ENCODE peak calls at places on chromosome 16, in four cellular contexts. N, G, C and F are unnamed samples.

GRCh38 chr16:13013043-13013442 is 111.6 kb downstream of the SHISA9 start:
- DNase-seq in N (no peak), C (no peak), G (no peak), F (no peak)

GRCh38 chr16:55494994-55495421 is 13.9 kb upstream of the LPCAT2 start:
- DNase-seq in C (peak; percentile 49), G (no peak), N (no peak), F (no peak)

GRCh38 chr16:89602273-89602951 is 11.0 kb upstream of the DPEP1 start:
- DNase-seq in C (no peak), N (peak; percentile 51), G (peak; percentile 39), F (peak; percentile 37)

GRCh38 chr16:83898463-83899271 is at the start of gene MLYCD:
- DNase-seq in N (peak; percentile 83), C (peak; percentile 76), G (peak; percentile 99), F (peak; percentile 91)

GRCh38 chr16:66434619-66435430 is 7.7 kb downstream of the BEAN1 start:
- DNase-seq in N (peak; percentile 32), C (peak; percentile 92), G (no peak), F (no peak)

GRCh38 chr16:69486724-69487123 is 62.3 kb downstream of the CYB5B start:
- DNase-seq in N (no peak), G (no peak), C (no peak), F (no peak)

GRCh38 chr16:59973966-59974365 is 1239.8 kb upstream of the GOT2 start:
- DNase-seq in G (no peak), N (no peak), C (no peak), F (no peak)

GRCh38 chr16:64534180-64534780 is 587.6 kb downstream of the CDH11 start:
- DNase-seq in N (no peak), G (no peak), C (no peak), F (no peak)

GRCh38 chr16:11148045-11148444 is 108.0 kb downstream of the SOCS1 start:
- DNase-seq in G (no peak), N (no peak), C (no peak), F (no peak)

GRCh38 chr16:11687606-11688519 is 19.6 kb downstream of the SNN start:
- DNase-seq in N (no peak), C (no peak), G (no peak), F (no peak)

GRCh38 chr16:85757341-85757822 is 6.5 kb upstream of the C16orf74 start:
- DNase-seq in N (no peak), C (no peak), G (no peak), F (no peak)

DNA sequence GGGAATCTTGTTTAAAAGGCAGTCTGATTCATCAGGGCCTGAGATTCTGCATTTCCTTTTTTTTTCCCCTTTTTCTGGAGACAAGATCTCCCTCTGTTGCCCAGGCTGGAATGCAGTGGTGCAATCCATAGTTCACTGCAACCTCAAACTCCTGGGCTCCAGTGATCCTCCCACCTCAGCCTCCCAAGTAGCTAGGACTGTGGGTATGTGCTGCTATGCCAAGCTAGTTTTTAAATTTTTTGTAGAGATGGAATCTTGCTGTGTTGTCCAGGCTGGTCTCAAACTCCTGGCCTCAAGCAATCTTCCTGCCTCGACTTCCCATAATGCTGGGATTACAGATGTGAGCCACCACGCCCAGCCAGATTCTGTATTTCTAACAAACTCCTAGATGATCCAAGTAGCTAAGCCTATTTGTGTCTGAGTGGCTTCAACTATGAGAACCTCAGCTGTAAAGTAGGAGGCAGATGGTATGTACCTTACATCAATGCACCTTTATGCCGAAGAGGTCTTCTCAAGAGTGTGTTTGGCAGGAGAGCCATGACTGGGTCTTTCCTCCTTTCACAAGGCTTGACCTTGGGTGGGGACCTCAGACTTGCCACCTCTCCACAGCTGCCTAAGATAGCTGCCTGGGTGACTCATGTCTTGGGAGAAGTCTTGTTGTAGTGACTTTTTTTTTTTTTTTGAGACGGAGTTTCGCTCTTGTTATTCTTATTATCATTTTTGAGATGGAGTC is 10.9 kb downstream of the LDAF1 start:
- DNase-seq in N (no peak), C (no peak), G (peak; percentile 24), F (no peak)
- TF ChIP-seq ELF4 in N (no peak), C (no peak), G (no peak), F (no peak)

GRCh38 chr16:23318639-23319038 is 16.5 kb downstream of the SCNN1B start:
- DNase-seq in C (no peak), G (no peak), N (no peak), F (no peak)

GRCh38 chr16:23316634-23317265 is 14.6 kb downstream of the SCNN1B start:
- DNase-seq in G (no peak), C (no peak), N (no peak), F (no peak)

GRCh38 chr16:23317751-23318150 is 15.6 kb downstream of the SCNN1B start:
- DNase-seq in G (no peak), C (no peak), N (no peak), F (no peak)

GRCh38 chr16:23316232-23316631 is 14.1 kb downstream of the SCNN1B start:
- DNase-seq in G (no peak), N (no peak), C (no peak), F (no peak)

GRCh38 chr16:23317266-23317661 is 15.2 kb downstream of the SCNN1B start:
- DNase-seq in N (no peak), C (no peak), G (no peak), F (no peak)
- TF ChIP-seq ELF4 in N (no peak), C (no peak), G (no peak), F (no peak)

DNA sequence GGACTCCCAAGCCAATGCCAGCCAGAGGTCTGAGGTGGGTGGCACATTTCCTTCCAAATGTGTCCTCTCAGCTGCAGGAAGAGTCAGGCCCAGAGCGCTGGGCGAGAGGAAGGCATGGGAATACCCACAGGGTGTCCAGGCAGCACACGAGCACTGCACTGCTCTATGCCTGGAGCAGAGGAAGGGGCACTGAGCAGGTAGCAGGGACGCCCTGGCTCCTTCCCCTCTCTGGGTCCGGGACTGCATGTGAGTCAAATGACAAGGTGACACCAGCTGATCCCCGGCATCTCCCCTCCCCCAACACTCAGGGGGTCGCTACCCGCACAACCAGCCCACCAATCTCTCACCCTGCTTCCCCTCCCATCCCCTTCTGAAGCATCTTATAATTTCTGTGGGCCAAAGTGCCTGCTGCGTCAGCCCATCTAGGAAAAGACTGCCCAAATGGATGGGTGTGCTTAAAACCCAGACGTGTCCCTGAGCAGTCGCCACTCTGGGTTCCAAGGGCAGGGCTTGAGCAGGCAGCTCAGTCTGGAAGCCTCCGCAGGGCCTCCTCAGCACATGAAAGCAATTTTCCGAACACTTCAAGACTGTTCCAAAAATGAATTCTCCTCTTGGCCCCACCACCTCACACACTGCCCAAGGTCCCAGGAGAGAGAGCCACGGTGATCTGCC is 12.0 kb upstream of the BCAR1 start:
- DNase-seq in G (no peak), N (no peak), C (no peak), F (no peak)
- TF ChIP-seq ELF4 in G (no peak), N (no peak), C (no peak), F (no peak)

DNA sequence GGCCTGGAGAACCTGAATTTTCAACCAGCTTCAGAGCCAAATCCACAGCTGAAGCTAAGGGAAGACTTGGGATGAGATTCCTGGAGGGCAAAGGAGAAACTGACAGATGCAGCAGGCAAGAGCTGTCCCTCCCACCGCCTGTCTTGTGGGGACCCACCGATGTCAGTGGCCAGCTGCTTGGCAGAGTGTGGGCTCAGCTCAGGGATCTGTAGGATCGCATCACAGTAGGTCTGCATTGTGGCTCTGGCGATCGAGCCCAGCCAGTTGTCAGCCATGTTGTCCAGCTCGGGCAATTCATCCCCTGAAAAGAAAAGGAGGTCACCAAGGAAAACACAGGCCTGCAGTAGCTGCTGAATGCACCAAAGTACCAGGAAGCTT is 60.8 kb downstream of the COG7 start:
- DNase-seq in C (no peak), N (no peak), G (no peak), F (no peak)
- TF ChIP-seq ELF4 in C (no peak), N (no peak), G (no peak), F (no peak)